ENCODE peak calls at places on chromosomes 6 and 20, in nine cellular contexts. G is CD8-positive, alpha-beta T cell; W is left ventricle myocardium inferior; R is tibial artery; B is cardiac muscle cell; Y is heart left ventricle; K is pancreas; L is BJ; D is osteoblast. E is an unnamed sample.

GRCh38 chr6:1136415-1136774 is 175.5 kb upstream of the FOXQ1 start:
- DNase-seq in W (no peak), R (no peak), Y (no peak), G (no peak), D (peak; percentile 74), B (peak; percentile 6), K (no peak), L (no peak), E (no peak)

GRCh38 chr6:4346659-4347333 is 211.4 kb upstream of the ECI2 start:
- DNase-seq in R (no peak), L (no peak), K (no peak), Y (no peak), W (peak; percentile 45), D (no peak), B (no peak), G (no peak), E (no peak)

GRCh38 chr6:5566718-5567117 is 305.4 kb downstream of the FARS2 start:
- DNase-seq in B (no peak), K (no peak), Y (no peak), R (no peak), W (no peak), D (no peak), G (no peak), L (no peak), E (no peak)

GRCh38 chr20:20207291-20207690 is 155.0 kb downstream of the CFAP61 start:
- DNase-seq in L (no peak), R (no peak), B (no peak), Y (no peak), K (no peak), D (no peak), W (no peak), G (no peak), E (no peak)

GRCh38 chr20:59559863-59560262 is 44.5 kb upstream of the PHACTR3 start:
- DNase-seq in B (no peak), L (no peak), W (no peak), Y (no peak), R (no peak), K (no peak), D (peak; percentile 65), G (no peak), E (no peak)

GRCh38 chr6:156400487-156400886 is 376.7 kb upstream of the ARID1B start:
- DNase-seq in W (no peak), Y (no peak), G (no peak), R (no peak), L (no peak), K (no peak), B (no peak), D (no peak), E (no peak)

GRCh38 chr20:55583036-55583435 is 422.3 kb downstream of the CBLN4 start:
- DNase-seq in W (no peak), G (no peak), B (no peak), Y (no peak), L (no peak), R (no peak), D (no peak), K (no peak), E (no peak)

GRCh38 chr20:49505518-49505917 is 23.1 kb upstream of the KCNB1 start:
- DNase-seq in D (no peak), W (no peak), Y (peak; percentile 43), G (no peak), R (no peak), L (no peak), B (peak; percentile 74), K (no peak), E (peak; percentile 67)

GRCh38 chr6:9388596-9388995 is 953.3 kb upstream of the SLC35B3 start:
- DNase-seq in Y (no peak), R (no peak), B (no peak), D (no peak), G (no peak), W (no peak), L (no peak), K (no peak), E (no peak)

GRCh38 chr20:38985603-38986170 is 23.5 kb downstream of the DHX35 start:
- DNase-seq in K (no peak), B (peak; percentile 89), R (no peak), Y (no peak), W (no peak), D (peak; percentile 8), G (no peak), L (peak; percentile 87), E (no peak)

GRCh38 chr6:12265795-12266194 is 24.4 kb upstream of the EDN1 start:
- DNase-seq in R (no peak), D (no peak), G (no peak), B (peak; percentile 7), L (no peak), W (no peak), Y (no peak), K (no peak), E (no peak)

GRCh38 chr6:47134476-47135189 is 92.5 kb upstream of the ADGRF1 start:
- DNase-seq in L (peak; percentile 59), D (peak; percentile 88), W (no peak), Y (no peak), K (no peak), R (no peak), G (no peak), B (peak; percentile 93), E (no peak)

GRCh38 chr6:8054276-8054675 is 9.9 kb downstream of the BLOC1S5 start:
- DNase-seq in B (peak; percentile 27), W (no peak), R (no peak), D (no peak), Y (no peak), L (no peak), K (no peak), G (no peak), E (no peak)

GRCh38 chr20:45890077-45890996 is 671 bp downstream of the NEURL2 start:
- DNase-seq in W (peak; percentile 85), B (peak; percentile 92), G (peak; percentile 68), D (peak; percentile 92), R (peak; percentile 90), L (no peak), Y (peak; percentile 88), K (peak; percentile 80), E (peak; percentile 90)

GRCh38 chr6:131914234-131914633 is 36.9 kb downstream of the CCN2 start:
- DNase-seq in Y (no peak), D (no peak), W (no peak), B (no peak), G (no peak), L (no peak), K (no peak), R (no peak), E (no peak)

GRCh38 chr20:16059841-16060240 is 513.4 kb downstream of the KIF16B start:
- DNase-seq in D (no peak), K (no peak), R (no peak), W (no peak), B (no peak), G (no peak), L (no peak), Y (no peak), E (no peak)

DNA sequence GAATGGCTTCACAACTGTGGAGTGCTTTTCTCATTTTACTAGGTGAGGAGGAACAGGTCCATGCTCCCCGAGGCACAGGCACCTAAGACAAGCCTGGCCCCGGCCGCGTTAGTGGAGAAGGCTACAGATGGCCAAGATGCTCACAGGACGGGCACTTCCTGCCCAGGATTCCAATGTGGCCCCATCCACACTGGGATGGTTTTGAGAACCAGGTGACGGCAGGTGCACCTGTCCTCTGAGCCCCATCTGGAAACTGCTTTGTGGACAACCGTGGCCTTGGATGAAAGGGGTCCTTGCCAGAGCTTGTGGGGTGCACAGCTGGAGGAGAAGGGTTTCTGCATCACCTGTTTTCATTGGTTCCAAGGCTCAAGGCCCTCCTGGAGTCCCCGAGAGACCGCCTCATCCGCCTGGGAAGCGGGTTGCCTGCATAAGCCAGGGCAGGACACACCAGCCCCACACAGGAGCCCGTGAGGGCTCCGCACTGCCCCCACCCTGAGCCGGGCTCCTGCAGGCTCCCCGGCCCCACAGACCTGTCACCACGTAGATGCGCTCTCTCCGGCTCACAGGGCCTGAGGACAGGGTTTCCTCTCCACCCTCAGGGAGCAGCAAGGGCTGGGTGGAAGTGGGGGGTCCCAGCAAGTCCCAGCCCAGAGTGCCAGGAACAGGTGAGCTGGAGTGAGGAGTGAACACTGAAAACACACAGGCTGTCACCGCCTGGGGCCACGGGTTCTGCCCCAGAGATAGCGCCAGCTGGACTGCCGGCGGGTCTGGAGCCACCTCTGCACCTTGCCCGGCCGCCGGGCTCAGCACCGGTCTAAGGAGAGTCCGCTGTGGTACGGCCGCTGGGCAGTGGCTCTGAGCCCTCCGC is 18.3 kb downstream of the NTSR1 start:
- DNase-seq in Y (peak; percentile 14), K (peak; percentile 16), W (peak; percentile 8), B (no peak), R (peak; percentile 53), D (peak; percentile 50), L (no peak), G (no peak), E (peak; percentile 46)
- H3K27me3 ChIP-seq in Y (peaks cover 16% of the 10 kb centered on the region), K (no peaks in the 10 kb centered on the region), W (peaks cover 95% of the 10 kb centered on the region), B (no peaks in the 10 kb centered on the region), R (no peaks in the 10 kb centered on the region), D (peaks cover 62% of the 10 kb centered on the region), L (peaks cover 7% of the 10 kb centered on the region), G (no peaks in the 10 kb centered on the region), E (no peaks in the 10 kb centered on the region)

GRCh38 chr6:51844391-51844735 is 243.1 kb downstream of the PKHD1 start:
- DNase-seq in L (no peak), B (no peak), K (no peak), R (no peak), G (no peak), D (no peak), Y (no peak), W (no peak), E (no peak)
- TF ChIP-seq CTCF in L (no peak), B (no peak), K (no peak), R (no peak), G (no peak), D (no peak), Y (no peak), W (no peak), E (no peak)

DNA sequence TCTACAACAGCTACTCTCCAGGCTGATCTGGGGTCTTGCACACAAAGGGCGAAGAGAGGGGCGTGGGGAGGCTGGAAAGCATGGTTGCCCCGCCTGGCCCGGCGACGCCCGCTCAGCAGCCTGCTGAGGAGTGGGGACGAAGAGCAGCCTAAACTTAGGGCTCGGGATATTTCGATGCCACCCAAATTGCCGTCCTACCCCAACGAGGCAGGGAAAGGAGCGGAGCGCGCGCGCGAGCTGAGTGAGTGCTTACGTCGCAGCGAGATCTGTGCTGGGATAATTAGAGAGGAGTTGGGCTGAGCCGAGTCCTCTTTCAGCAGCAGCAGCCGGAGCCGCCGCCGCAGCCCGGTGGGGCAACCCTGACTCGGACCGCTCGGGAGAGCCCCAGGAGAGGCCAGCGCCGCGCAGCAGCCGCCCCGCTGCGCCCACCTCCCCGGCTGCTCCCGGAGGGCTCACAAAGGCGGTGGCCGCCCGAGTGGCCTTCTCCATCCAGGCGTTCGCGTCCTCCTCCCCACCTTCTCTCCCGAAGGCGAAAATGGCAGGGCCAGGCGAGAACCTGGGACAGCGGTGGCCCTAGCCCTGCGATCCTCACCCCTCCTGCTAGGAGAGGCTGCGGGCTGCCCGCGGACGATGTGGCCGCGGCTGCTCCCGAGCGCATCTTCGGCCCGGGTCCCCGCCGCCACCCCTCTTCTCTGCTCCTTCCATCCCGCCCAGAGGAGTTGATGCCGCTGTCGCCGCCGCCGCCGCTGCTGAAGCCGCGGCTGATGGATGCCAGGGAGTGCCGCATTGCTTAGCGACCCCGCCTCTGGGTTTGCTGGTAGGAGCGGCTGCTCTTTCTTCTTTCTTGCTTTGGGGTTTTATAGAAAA is at the start of gene CLVS2:
- DNase-seq in Y (no peak), W (no peak), B (peak; percentile 37), R (no peak), K (peak; percentile 19), L (no peak), D (peak; percentile 58), G (no peak), E (peak; percentile 12)
- H3K27me3 ChIP-seq in Y (peaks cover 13% of the 10 kb centered on the region), W (peaks cover 89% of the 10 kb centered on the region), B (peaks cover 85% of the 10 kb centered on the region), R (no peaks in the 10 kb centered on the region), K (no peaks in the 10 kb centered on the region), L (no peaks in the 10 kb centered on the region), D (peaks cover 18% of the 10 kb centered on the region), G (no peaks in the 10 kb centered on the region), E (peaks cover 63% of the 10 kb centered on the region)

GRCh38 chr6:159415540-159415939 is 246.3 kb downstream of the FNDC1 start:
- DNase-seq in W (no peak), G (no peak), B (no peak), Y (no peak), L (no peak), R (no peak), K (no peak), D (no peak), E (no peak)
- TF ChIP-seq CTCF in W (no peak), G (no peak), B (no peak), Y (no peak), L (no peak), R (no peak), K (no peak), D (no peak), E (no peak)